ENCODE peak calls at places on chromosomes 7 and 10, in four cellular contexts. G is NCI-H2029, P is body of pancreas, Z is iPS DF 6.9. T is an unnamed sample.
A peak's percentile ranks its signal among the peaks of the same experiment; 100 is the strongest.

GRCh38 chr10:42177077-42177792 is 461.1 kb downstream of the ZNF33B start:
- DNase-seq in G (no peak), P (no peak), Z (no peak), T (no peak)

GRCh38 chr10:119416855-119417254 is 125.7 kb downstream of the RGS10 start:
- DNase-seq in G (no peak), P (peak; percentile 72), Z (peak; percentile 55), T (peak; percentile 62)

GRCh38 chr7:135333196-135333595 is 99.6 kb downstream of the STRA8 start:
- DNase-seq in G (peak; percentile 49), P (no peak), Z (no peak), T (no peak)

GRCh38 chr10:77592946-77593636 is 44.5 kb downstream of the KCNMA1 start:
- DNase-seq in G (no peak), P (no peak), Z (no peak), T (no peak)

GRCh38 chr7:130189281-130189782 is 15.9 kb downstream of the TMEM209 start:
- DNase-seq in G (no peak), P (no peak), Z (no peak), T (no peak)

GRCh38 chr10:48383393-48383792 is 76.9 kb downstream of the MAPK8 start:
- DNase-seq in G (no peak), P (no peak), Z (no peak), T (no peak)

GRCh38 chr10:80104066-80104926 is 25.8 kb downstream of the TMEM254 start:
- DNase-seq in G (no peak), P (peak; percentile 32), Z (no peak), T (peak; percentile 5)

GRCh38 chr10:78594938-78595645 is 473.7 kb upstream of the ZMIZ1 start:
- DNase-seq in G (peak; percentile 20), P (no peak), Z (no peak), T (no peak)

GRCh38 chr10:282294-283139 is 147.3 kb downstream of the ZMYND11 start:
- DNase-seq in G (no peak), P (no peak), Z (no peak), T (no peak)

GRCh38 chr7:132400667-132401142 is 175.6 kb downstream of the PLXNA4 start:
- DNase-seq in G (no peak), P (no peak), Z (no peak), T (no peak)

GRCh38 chr7:78435355-78435754 is 636.8 kb downstream of the PHTF2 start:
- DNase-seq in G (no peak), P (no peak), Z (no peak), T (no peak)

GRCh38 chr7:104945599-104945956 is 68.4 kb upstream of the KMT2E start:
- DNase-seq in G (no peak), P (no peak), Z (no peak), T (no peak)

GRCh38 chr10:71603190-71603589 is 116.4 kb downstream of the C10orf105 start:
- DNase-seq in G (no peak), P (no peak), Z (no peak), T (no peak)

GRCh38 chr10:122688293-122688989 is 11.2 kb downstream of the C10orf120 start:
- DNase-seq in G (no peak), P (peak; percentile 68), Z (no peak), T (no peak)

GRCh38 chr10:80501913-80502521 is 35.7 kb upstream of the SH2D4B start:
- DNase-seq in G (no peak), P (no peak), Z (no peak), T (no peak)

GRCh38 chr7:134850048-134850447 is 70.6 kb downstream of the CALD1 start:
- DNase-seq in G (no peak), P (no peak), Z (no peak), T (no peak)

GRCh38 chr7:96300487-96300886 is 21.4 kb downstream of the SLC25A13 start:
- DNase-seq in G (no peak), P (no peak), Z (no peak), T (no peak)

GRCh38 chr10:130020651-130021372 is 56.7 kb upstream of the EBF3 start:
- DNase-seq in G (no peak), P (no peak), Z (no peak), T (no peak)

GRCh38 chr7:124388751-124389150 is 355.9 kb upstream of the TMEM229A start:
- DNase-seq in G (no peak), P (no peak), Z (no peak), T (no peak)

GRCh38 chr7:43119371-43120069 is 7.1 kb downstream of the HECW1 start:
- DNase-seq in G (no peak), P (peak; percentile 8), Z (no peak), T (no peak)

GRCh38 chr7:154430640-154431039 is 378.4 kb downstream of the DPP6 start:
- DNase-seq in G (no peak), P (no peak), Z (no peak), T (no peak)

GRCh38 chr7:44617225-44617885 is 10.9 kb downstream of the OGDH start:
- DNase-seq in G (no peak), P (no peak), Z (no peak), T (no peak)

GRCh38 chr10:44306147-44306710 is 78.7 kb downstream of the CXCL12 start:
- DNase-seq in G (no peak), P (no peak), Z (no peak), T (no peak)

GRCh38 chr7:156470399-156471320 is 169.9 kb upstream of the RNF32 start:
- DNase-seq in G (no peak), P (no peak), Z (no peak), T (no peak)

GRCh38 chr7:102077081-102077480 is 209.6 kb upstream of the SH2B2 start:
- DNase-seq in G (no peak), P (no peak), Z (no peak), T (no peak)

GRCh38 chr7:29288534-29289091 is 94.0 kb downstream of the CHN2 start:
- DNase-seq in G (peak; percentile 26), P (no peak), Z (no peak), T (no peak)

GRCh38 chr7:139127648-139128047 is 18.1 kb upstream of the ZC3HAV1 start:
- DNase-seq in G (no peak), P (no peak), Z (no peak), T (no peak)

GRCh38 chr10:128178319-128178937 is 52.2 kb upstream of the MKI67 start:
- DNase-seq in G (no peak), P (no peak), Z (peak; percentile 41), T (peak; percentile 14)